ENCODE peak calls at places on chromosomes 16 and 17, in seven cellular contexts. One of them, this sample, is unnamed.

GRCh38 chr17:55830699-55831098 is 79.8 kb downstream of the PCTP start:
- DNase-seq in H1: no peak
- DNase-seq in neuronal stem cell: no peak
- DNase-seq in IMR-90: no peak
- DNase-seq in mesenchymal stem cell: no peak
- DNase-seq in mesendoderm: no peak
- DNase-seq in trophoblast cell: no peak
- DNase-seq in this sample: no peak

GRCh38 chr17:46732754-46733398 is 85.6 kb downstream of the WNT3 start:
- DNase-seq in H1: peak
- DNase-seq in neuronal stem cell: peak
- DNase-seq in IMR-90: no peak
- DNase-seq in mesenchymal stem cell: no peak
- DNase-seq in mesendoderm: peak
- DNase-seq in trophoblast cell: no peak
- DNase-seq in this sample: peak

GRCh38 chr16:15618392-15618791 is 24.6 kb downstream of the MARF1 start:
- DNase-seq in H1: no peak
- DNase-seq in neuronal stem cell: no peak
- DNase-seq in IMR-90: peak
- DNase-seq in mesenchymal stem cell: no peak
- DNase-seq in mesendoderm: no peak
- DNase-seq in trophoblast cell: no peak
- DNase-seq in this sample: no peak

GRCh38 chr16:89295915-89296314 is 78.4 kb downstream of the ZNF778 start:
- DNase-seq in H1: no peak
- DNase-seq in neuronal stem cell: no peak
- DNase-seq in IMR-90: no peak
- DNase-seq in mesenchymal stem cell: no peak
- DNase-seq in mesendoderm: no peak
- DNase-seq in trophoblast cell: no peak
- DNase-seq in this sample: no peak

GRCh38 chr16:20327444-20328041 is at the start of gene GP2:
- DNase-seq in H1: no peak
- DNase-seq in neuronal stem cell: no peak
- DNase-seq in IMR-90: no peak
- DNase-seq in mesenchymal stem cell: no peak
- DNase-seq in mesendoderm: peak
- DNase-seq in trophoblast cell: no peak
- DNase-seq in this sample: peak

GRCh38 chr17:59154335-59154720 is 658 bp downstream of the SKA2 start:
- DNase-seq in H1: peak
- DNase-seq in neuronal stem cell: peak
- DNase-seq in IMR-90: peak
- DNase-seq in mesenchymal stem cell: peak
- DNase-seq in mesendoderm: peak
- DNase-seq in trophoblast cell: peak
- DNase-seq in this sample: no peak

GRCh38 chr16:11651796-11652195 is 16.5 kb upstream of the SNN start:
- DNase-seq in H1: no peak
- DNase-seq in neuronal stem cell: no peak
- DNase-seq in IMR-90: no peak
- DNase-seq in mesenchymal stem cell: no peak
- DNase-seq in mesendoderm: no peak
- DNase-seq in trophoblast cell: no peak
- DNase-seq in this sample: no peak

GRCh38 chr16:84818989-84819643 is 669 bp upstream of the CRISPLD2 start:
- DNase-seq in H1: no peak
- DNase-seq in neuronal stem cell: no peak
- DNase-seq in IMR-90: no peak
- DNase-seq in mesenchymal stem cell: no peak
- DNase-seq in mesendoderm: no peak
- DNase-seq in trophoblast cell: peak
- DNase-seq in this sample: peak

GRCh38 chr16:7268182-7268581 is 64.5 kb upstream of the RBFOX1 start:
- DNase-seq in H1: peak
- DNase-seq in neuronal stem cell: peak
- DNase-seq in IMR-90: no peak
- DNase-seq in mesenchymal stem cell: no peak
- DNase-seq in mesendoderm: peak
- DNase-seq in trophoblast cell: peak
- DNase-seq in this sample: peak

GRCh38 chr17:57948555-57949420 is 6.4 kb downstream of the CUEDC1 start:
- DNase-seq in H1: no peak
- DNase-seq in neuronal stem cell: no peak
- DNase-seq in IMR-90: peak
- DNase-seq in mesenchymal stem cell: peak
- DNase-seq in mesendoderm: peak
- DNase-seq in trophoblast cell: peak
- DNase-seq in this sample: no peak

GRCh38 chr17:65984299-65984698 is 207.6 kb downstream of the CEP112 start:
- DNase-seq in H1: no peak
- DNase-seq in neuronal stem cell: no peak
- DNase-seq in IMR-90: peak
- DNase-seq in mesenchymal stem cell: no peak
- DNase-seq in mesendoderm: no peak
- DNase-seq in trophoblast cell: no peak
- DNase-seq in this sample: no peak

GRCh38 chr17:12422632-12423031 is 243.1 kb upstream of the MYOCD start:
- DNase-seq in H1: no peak
- DNase-seq in neuronal stem cell: no peak
- DNase-seq in IMR-90: no peak
- DNase-seq in mesenchymal stem cell: no peak
- DNase-seq in mesendoderm: no peak
- DNase-seq in trophoblast cell: no peak
- DNase-seq in this sample: no peak

GRCh38 chr17:48554412-48555090 is 9.6 kb upstream of the HOXB2 start:
- DNase-seq in H1: no peak
- DNase-seq in neuronal stem cell: no peak
- DNase-seq in IMR-90: peak
- DNase-seq in mesenchymal stem cell: peak
- DNase-seq in mesendoderm: no peak
- DNase-seq in trophoblast cell: no peak
- DNase-seq in this sample: peak

GRCh38 chr16:21300309-21301167 is 22.4 kb upstream of the CRYM start:
- DNase-seq in H1: peak
- DNase-seq in neuronal stem cell: peak
- DNase-seq in IMR-90: peak
- DNase-seq in mesenchymal stem cell: peak
- DNase-seq in mesendoderm: peak
- DNase-seq in trophoblast cell: peak
- DNase-seq in this sample: peak

GRCh38 chr17:9213311-9213655 is 192.0 kb downstream of the NTN1 start:
- DNase-seq in H1: no peak
- DNase-seq in neuronal stem cell: no peak
- DNase-seq in IMR-90: no peak
- DNase-seq in mesenchymal stem cell: no peak
- DNase-seq in mesendoderm: no peak
- DNase-seq in trophoblast cell: no peak
- DNase-seq in this sample: no peak

GRCh38 chr16:3058173-3059030 is 7.0 kb upstream of the IL32 start:
- DNase-seq in H1: peak
- DNase-seq in neuronal stem cell: peak
- DNase-seq in IMR-90: no peak
- DNase-seq in mesenchymal stem cell: peak
- DNase-seq in mesendoderm: peak
- DNase-seq in trophoblast cell: peak
- DNase-seq in this sample: peak
- H4K8ac ChIP-seq in H1: peak
- H4K8ac ChIP-seq in neuronal stem cell: no peak
- H4K8ac ChIP-seq in IMR-90: peak
- H4K8ac ChIP-seq in mesenchymal stem cell: peak
- H4K8ac ChIP-seq in mesendoderm: no peak
- H4K8ac ChIP-seq in trophoblast cell: peak
- H4K8ac ChIP-seq in this sample: no peak

GRCh38 chr17:8062807-8063483 is 24.1 kb downstream of the ALOX15B start:
- DNase-seq in H1: no peak
- DNase-seq in neuronal stem cell: no peak
- DNase-seq in IMR-90: no peak
- DNase-seq in mesenchymal stem cell: peak
- DNase-seq in mesendoderm: peak
- DNase-seq in trophoblast cell: no peak
- DNase-seq in this sample: no peak

GRCh38 chr17:8057691-8058114 is 18.8 kb downstream of the ALOX15B start:
- DNase-seq in H1: peak
- DNase-seq in neuronal stem cell: peak
- DNase-seq in IMR-90: peak
- DNase-seq in mesenchymal stem cell: peak
- DNase-seq in mesendoderm: peak
- DNase-seq in trophoblast cell: peak
- DNase-seq in this sample: peak

GRCh38 chr17:8059131-8059530 is 20.3 kb downstream of the ALOX15B start:
- DNase-seq in H1: no peak
- DNase-seq in neuronal stem cell: no peak
- DNase-seq in IMR-90: no peak
- DNase-seq in mesenchymal stem cell: no peak
- DNase-seq in mesendoderm: no peak
- DNase-seq in trophoblast cell: no peak
- DNase-seq in this sample: no peak

GRCh38 chr17:8062435-8062806 is 23.6 kb downstream of the ALOX15B start:
- DNase-seq in H1: no peak
- DNase-seq in neuronal stem cell: no peak
- DNase-seq in IMR-90: peak
- DNase-seq in mesenchymal stem cell: peak
- DNase-seq in mesendoderm: no peak
- DNase-seq in trophoblast cell: no peak
- DNase-seq in this sample: no peak

DNA sequence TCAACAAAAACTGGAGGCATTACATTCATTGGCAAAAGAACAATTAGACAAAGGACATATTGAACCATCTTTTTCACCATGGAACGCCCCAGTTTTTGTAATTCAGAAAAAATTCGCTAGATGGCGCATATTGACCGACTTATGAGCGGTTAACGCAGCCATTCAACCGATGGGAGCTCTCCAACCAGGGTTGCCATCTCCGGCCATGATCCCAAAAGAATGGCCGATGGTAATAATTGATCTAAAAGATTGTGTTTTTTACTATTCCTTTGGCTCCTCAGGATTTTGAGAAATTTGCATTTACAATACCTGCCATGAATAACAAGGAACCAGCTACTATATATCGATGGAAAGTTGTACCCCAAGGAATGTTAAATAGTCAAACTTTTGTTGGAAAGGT is 21.4 kb downstream of the ALOX15B start:
- DNase-seq in H1: peak
- DNase-seq in neuronal stem cell: peak
- DNase-seq in IMR-90: peak
- DNase-seq in mesenchymal stem cell: peak
- DNase-seq in mesendoderm: peak
- DNase-seq in trophoblast cell: peak
- DNase-seq in this sample: peak
- H4K8ac ChIP-seq in H1: no peak
- H4K8ac ChIP-seq in neuronal stem cell: no peak
- H4K8ac ChIP-seq in IMR-90: no peak
- H4K8ac ChIP-seq in mesenchymal stem cell: no peak
- H4K8ac ChIP-seq in mesendoderm: no peak
- H4K8ac ChIP-seq in trophoblast cell: no peak
- H4K8ac ChIP-seq in this sample: no peak

GRCh38 chr17:81464586-81464985 is 48.0 kb downstream of the ACTG1 start:
- DNase-seq in H1: no peak
- DNase-seq in neuronal stem cell: no peak
- DNase-seq in IMR-90: no peak
- DNase-seq in mesenchymal stem cell: no peak
- DNase-seq in mesendoderm: no peak
- DNase-seq in trophoblast cell: no peak
- DNase-seq in this sample: no peak

GRCh38 chr17:81465912-81466311 is 46.7 kb downstream of the ACTG1 start:
- DNase-seq in H1: no peak
- DNase-seq in neuronal stem cell: no peak
- DNase-seq in IMR-90: no peak
- DNase-seq in mesenchymal stem cell: peak
- DNase-seq in mesendoderm: no peak
- DNase-seq in trophoblast cell: no peak
- DNase-seq in this sample: no peak

GRCh38 chr17:81461607-81462500 is 50.7 kb downstream of the ACTG1 start:
- DNase-seq in H1: peak
- DNase-seq in neuronal stem cell: no peak
- DNase-seq in IMR-90: no peak
- DNase-seq in mesenchymal stem cell: no peak
- DNase-seq in mesendoderm: no peak
- DNase-seq in trophoblast cell: peak
- DNase-seq in this sample: no peak

GRCh38 chr17:81462506-81463125 is 50.0 kb downstream of the ACTG1 start:
- DNase-seq in H1: no peak
- DNase-seq in neuronal stem cell: no peak
- DNase-seq in IMR-90: no peak
- DNase-seq in mesenchymal stem cell: no peak
- DNase-seq in mesendoderm: no peak
- DNase-seq in trophoblast cell: no peak
- DNase-seq in this sample: no peak

GRCh38 chr17:81463506-81463905 is 49.1 kb downstream of the ACTG1 start:
- DNase-seq in H1: no peak
- DNase-seq in neuronal stem cell: no peak
- DNase-seq in IMR-90: no peak
- DNase-seq in mesenchymal stem cell: no peak
- DNase-seq in mesendoderm: no peak
- DNase-seq in trophoblast cell: no peak
- DNase-seq in this sample: no peak
- H4K8ac ChIP-seq in H1: no peak
- H4K8ac ChIP-seq in neuronal stem cell: no peak
- H4K8ac ChIP-seq in IMR-90: no peak
- H4K8ac ChIP-seq in mesenchymal stem cell: no peak
- H4K8ac ChIP-seq in mesendoderm: no peak
- H4K8ac ChIP-seq in trophoblast cell: no peak
- H4K8ac ChIP-seq in this sample: no peak

GRCh38 chr17:6106212-6106611 is 36.0 kb downstream of the WSCD1 start:
- DNase-seq in H1: no peak
- DNase-seq in neuronal stem cell: no peak
- DNase-seq in IMR-90: no peak
- DNase-seq in mesenchymal stem cell: no peak
- DNase-seq in mesendoderm: no peak
- DNase-seq in trophoblast cell: no peak
- DNase-seq in this sample: no peak

GRCh38 chr17:6107791-6108190 is 37.6 kb downstream of the WSCD1 start:
- DNase-seq in H1: no peak
- DNase-seq in neuronal stem cell: no peak
- DNase-seq in IMR-90: no peak
- DNase-seq in mesenchymal stem cell: no peak
- DNase-seq in mesendoderm: no peak
- DNase-seq in trophoblast cell: no peak
- DNase-seq in this sample: no peak

GRCh38 chr17:6104956-6105355 is 34.8 kb downstream of the WSCD1 start:
- DNase-seq in H1: no peak
- DNase-seq in neuronal stem cell: no peak
- DNase-seq in IMR-90: no peak
- DNase-seq in mesenchymal stem cell: no peak
- DNase-seq in mesendoderm: no peak
- DNase-seq in trophoblast cell: peak
- DNase-seq in this sample: no peak

GRCh38 chr17:6108382-6108781 is 38.2 kb downstream of the WSCD1 start:
- DNase-seq in H1: no peak
- DNase-seq in neuronal stem cell: no peak
- DNase-seq in IMR-90: no peak
- DNase-seq in mesenchymal stem cell: no peak
- DNase-seq in mesendoderm: no peak
- DNase-seq in trophoblast cell: no peak
- DNase-seq in this sample: no peak

DNA sequence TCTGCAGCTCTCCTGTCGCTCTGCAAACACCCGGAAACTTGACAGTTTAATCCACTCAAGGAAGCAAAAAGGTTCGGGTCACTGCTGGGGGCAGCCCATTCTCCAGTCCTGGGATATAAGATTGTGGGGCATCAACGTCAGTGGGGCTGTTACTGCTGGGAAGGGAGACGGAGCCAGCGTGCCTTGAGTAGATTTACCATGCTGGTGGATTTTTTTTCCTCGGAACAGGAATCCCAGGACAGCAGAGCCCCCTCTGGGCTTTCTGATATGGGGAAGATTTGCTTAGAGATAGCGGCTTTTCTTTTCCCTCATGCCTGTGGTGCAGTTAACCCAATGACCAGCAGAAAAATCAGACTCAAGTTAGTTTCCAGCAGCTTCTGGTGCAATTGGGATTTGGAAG is 35.4 kb downstream of the WSCD1 start:
- DNase-seq in H1: no peak
- DNase-seq in neuronal stem cell: no peak
- DNase-seq in IMR-90: no peak
- DNase-seq in mesenchymal stem cell: no peak
- DNase-seq in mesendoderm: peak
- DNase-seq in trophoblast cell: peak
- DNase-seq in this sample: no peak
- H4K8ac ChIP-seq in H1: no peak
- H4K8ac ChIP-seq in neuronal stem cell: no peak
- H4K8ac ChIP-seq in IMR-90: no peak
- H4K8ac ChIP-seq in mesenchymal stem cell: no peak
- H4K8ac ChIP-seq in mesendoderm: no peak
- H4K8ac ChIP-seq in trophoblast cell: no peak
- H4K8ac ChIP-seq in this sample: no peak